ENCODE peak calls at places on chromosomes 5 and 9, in five cellular contexts. E is GM12878, O is A549, Z is WTC11, C is K562. G is an unnamed sample.

GRCh38 chr9:27924502-27924901 is 351.2 kb upstream of the C9orf72 start:
- DNase-seq in E (no peak), Z (no peak), C (no peak), O (no peak), G (no peak)

GRCh38 chr9:108665856-108666784 is 189.7 kb downstream of the ACTL7B start:
- DNase-seq in Z (no peak), C (no peak), O (no peak), E (no peak), G (peak; percentile 68)

GRCh38 chr9:34197756-34198711 is 19.2 kb downstream of the UBAP1 start:
- DNase-seq in E (no peak), Z (peak; percentile 55), C (no peak), O (peak; percentile 34), G (no peak)

GRCh38 chr9:69370430-69370829 is 45.4 kb downstream of the ENTREP1 start:
- DNase-seq in C (no peak), E (no peak), O (no peak), Z (no peak), G (no peak)

GRCh38 chr5:42268630-42269029 is 154.6 kb upstream of the GHR start:
- DNase-seq in C (no peak), O (no peak), E (no peak), Z (no peak), G (no peak)

GRCh38 chr9:6876195-6876594 is 118.4 kb downstream of the KDM4C start:
- DNase-seq in O (no peak), Z (no peak), E (no peak), C (no peak), G (no peak)

GRCh38 chr5:38265546-38266179 is 7.3 kb downstream of the EGFLAM start:
- DNase-seq in C (peak; percentile 69), E (no peak), O (peak; percentile 46), Z (peak; percentile 84), G (peak; percentile 45)

GRCh38 chr5:151079838-151080619 is 805 bp downstream of the TNIP1 start:
- DNase-seq in O (peak; percentile 58), Z (no peak), E (no peak), C (peak; percentile 51), G (no peak)

GRCh38 chr5:160835376-160835775 is 16.6 kb downstream of the ATP10B start:
- DNase-seq in O (no peak), E (no peak), C (no peak), Z (no peak), G (no peak)

GRCh38 chr9:83708515-83709158 is 879 bp upstream of the UBQLN1 start:
- DNase-seq in O (peak; percentile 70), C (peak; percentile 77), Z (peak; percentile 45), E (no peak), G (peak; percentile 84)

GRCh38 chr9:81589392-81589791 is 100.0 kb downstream of the TLE1 start:
- DNase-seq in O (no peak), E (no peak), C (no peak), Z (no peak), G (no peak)

GRCh38 chr5:167593706-167594105 is 697.7 kb upstream of the WWC1 start:
- DNase-seq in E (no peak), Z (no peak), C (no peak), O (no peak), G (no peak)

GRCh38 chr5:151267481-151268275 is 14.7 kb downstream of the GM2A start:
- DNase-seq in Z (no peak), E (no peak), O (no peak), C (no peak), G (no peak)

GRCh38 chr5:139574641-139575312 is 13.6 kb downstream of the UBE2D2 start:
- DNase-seq in E (no peak), O (peak; percentile 46), Z (no peak), C (peak; percentile 33), G (peak; percentile 52)

GRCh38 chr5:196350-196749 is 5.1 kb downstream of the LRRC14B start:
- DNase-seq in O (no peak), E (no peak), C (no peak), Z (no peak), G (no peak)

GRCh38 chr5:130227699-130228098 is 323.4 kb downstream of the CHSY3 start:
- DNase-seq in O (no peak), C (no peak), Z (no peak), E (no peak), G (no peak)

GRCh38 chr9:89992326-89993208 is 387.8 kb downstream of the GADD45G start:
- DNase-seq in O (no peak), Z (no peak), E (no peak), C (no peak), G (no peak)

DNA sequence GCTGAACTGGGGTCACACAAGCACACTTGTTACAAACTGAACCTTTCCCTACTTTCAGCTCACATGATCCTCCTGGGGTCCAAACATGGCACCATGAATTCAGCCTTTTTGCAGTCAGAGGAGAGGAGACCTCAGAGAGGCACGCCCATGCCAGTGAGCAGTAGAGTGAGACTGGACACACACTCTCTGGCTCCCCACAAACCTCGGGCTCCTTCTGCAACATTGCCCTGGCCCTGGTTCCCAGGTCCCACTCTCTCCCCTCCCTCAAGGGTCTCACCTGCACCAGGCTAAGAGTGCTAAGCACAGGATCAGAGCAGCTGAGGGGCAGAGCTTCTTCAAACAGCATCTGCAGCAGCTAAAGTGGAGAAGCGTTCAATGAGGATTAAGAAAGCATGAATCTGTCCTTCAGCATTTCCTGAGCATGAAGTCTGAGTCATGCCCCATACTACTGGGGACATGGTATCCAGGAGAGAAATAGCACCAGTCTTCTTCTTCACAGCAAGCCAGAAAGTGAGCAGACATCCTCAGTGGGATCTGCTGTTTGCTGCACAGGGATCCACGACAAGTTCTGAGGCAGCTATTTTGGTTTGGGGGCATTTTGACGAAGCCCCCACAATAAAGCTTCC is 27.2 kb downstream of the SLC35A4 start:
- DNase-seq in Z (no peak), C (no peak), O (no peak), E (no peak), G (no peak)
- TF ChIP-seq ESRRA in Z (no peak), C (no peak), O (no peak), E (no peak), G (no peak)

DNA sequence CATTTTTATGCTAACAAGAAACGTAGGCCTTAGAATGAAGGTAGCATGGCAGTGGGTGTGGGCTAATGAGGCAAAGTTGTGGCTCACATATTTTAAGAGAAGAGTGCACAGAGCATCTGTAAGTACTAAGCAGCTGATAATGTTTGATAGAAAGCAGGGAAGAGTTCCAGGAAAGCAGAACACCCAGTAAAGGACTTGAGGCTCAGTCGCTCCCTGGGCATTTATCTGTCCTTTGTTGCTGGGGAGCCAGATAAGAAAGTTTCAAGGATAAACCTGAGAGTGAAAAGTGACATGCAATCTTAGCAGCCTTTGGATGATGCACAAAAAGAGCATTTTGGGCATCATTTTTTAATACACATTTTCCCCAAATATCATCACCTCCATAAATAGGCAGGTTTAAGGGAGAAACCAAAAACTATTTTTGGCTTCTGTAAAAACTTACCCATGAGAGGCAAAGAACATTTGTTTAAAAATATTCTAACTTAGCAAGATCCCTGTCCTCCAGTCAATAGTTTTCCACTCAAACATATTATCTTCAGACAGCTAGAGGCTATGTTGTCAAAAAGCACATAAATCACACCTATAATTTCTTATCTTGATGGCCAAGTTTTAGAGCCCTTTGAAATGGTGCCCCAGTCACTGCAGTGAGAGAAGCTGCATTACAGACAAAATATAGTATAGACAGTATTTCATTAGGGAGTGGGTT is 3.4 kb downstream of the FREM1 start:
- DNase-seq in Z (no peak), O (no peak), E (no peak), C (peak; percentile 26), G (no peak)
- TF ChIP-seq ESRRA in Z (no peak), O (no peak), E (no peak), C (no peak), G (no peak)

GRCh38 chr9:4973902-4974301 is 11.2 kb upstream of the JAK2 start:
- DNase-seq in O (no peak), C (no peak), Z (no peak), E (no peak), G (peak; percentile 40)
- TF ChIP-seq ESRRA in O (no peak), C (no peak), Z (no peak), E (no peak), G (no peak)

GRCh38 chr9:110847661-110848060 is 179.1 kb downstream of the MUSK start:
- DNase-seq in O (no peak), C (no peak), E (no peak), Z (no peak), G (no peak)
- TF ChIP-seq ESRRA in O (no peak), C (no peak), E (no peak), Z (no peak), G (no peak)

GRCh38 chr9:33196736-33197135 is 29.6 kb upstream of the B4GALT1 start:
- DNase-seq in Z (no peak), O (no peak), C (no peak), E (no peak), G (no peak)

GRCh38 chr9:33192493-33193245 is 25.5 kb upstream of the B4GALT1 start:
- DNase-seq in C (no peak), Z (no peak), O (no peak), E (no peak), G (no peak)

GRCh38 chr9:33190021-33190420 is 22.9 kb upstream of the B4GALT1 start:
- DNase-seq in C (no peak), Z (no peak), E (no peak), O (no peak), G (no peak)

GRCh38 chr9:33197279-33197678 is 30.1 kb upstream of the B4GALT1 start:
- DNase-seq in C (no peak), O (no peak), E (no peak), Z (no peak), G (no peak)

GRCh38 chr9:33193818-33194217 is 26.7 kb upstream of the B4GALT1 start:
- DNase-seq in E (no peak), Z (no peak), O (no peak), C (no peak), G (no peak)
- TF ChIP-seq ESRRA in E (no peak), Z (no peak), O (no peak), C (no peak), G (no peak)

GRCh38 chr5:140869555-140869886 is 764 bp downstream of the PCDHA11 start:
- DNase-seq in C (no peak), Z (no peak), E (no peak), O (no peak), G (no peak)
- TF ChIP-seq ESRRA in C (no peak), Z (no peak), E (no peak), O (no peak), G (no peak)

GRCh38 chr5:176542135-176542595 is 5.0 kb upstream of the RNF44 start:
- DNase-seq in Z (peak; percentile 67), E (no peak), O (no peak), C (peak; percentile 61), G (no peak)

GRCh38 chr5:176540476-176540899 is 3.3 kb upstream of the RNF44 start:
- DNase-seq in Z (no peak), E (no peak), C (no peak), O (no peak), G (no peak)

GRCh38 chr5:176542596-176543427 is 5.6 kb upstream of the RNF44 start:
- DNase-seq in O (peak; percentile 39), Z (peak; percentile 50), E (no peak), C (peak; percentile 79), G (no peak)

GRCh38 chr5:176540956-176541337 is 3.7 kb upstream of the RNF44 start:
- DNase-seq in Z (no peak), E (no peak), O (no peak), C (no peak), G (no peak)

GRCh38 chr5:176541338-176542134 is 4.3 kb upstream of the RNF44 start:
- DNase-seq in O (peak; percentile 32), Z (peak; percentile 81), C (peak; percentile 67), E (no peak), G (peak; percentile 65)
- TF ChIP-seq ESRRA in O (no peak), Z (no peak), C (no peak), E (no peak), G (no peak)

G was measured in HepG2.